ENCODE peak calls at places on chromosomes 7 and 10, in four cellular contexts. A is fibroblast of mammary gland, X is Calu3, S is esophagus squamous epithelium. R is an unnamed sample.

GRCh38 chr10:13099144-13099665 is 758 bp upstream of the OPTN start:
- DNase-seq in A (peak; percentile 79), X (peak; percentile 31), S (no peak), R (no peak)

GRCh38 chr10:48551796-48552591 is 52.9 kb downstream of the ARHGAP22 start:
- DNase-seq in A (peak; percentile 57), X (peak; percentile 25), S (no peak), R (no peak)

GRCh38 chr7:37986780-37987380 is 66.4 kb downstream of the EPDR1 start:
- DNase-seq in A (peak; percentile 55), X (no peak), S (no peak), R (no peak)

GRCh38 chr10:124174673-124175645 is 81.6 kb upstream of the CHST15 start:
- DNase-seq in A (no peak), X (no peak), S (no peak), R (no peak)

GRCh38 chr10:79202188-79203013 is 133.6 kb downstream of the ZMIZ1 start:
- DNase-seq in A (no peak), X (peak; percentile 75), S (no peak), R (no peak)

GRCh38 chr7:34622182-34622581 is 35.8 kb upstream of the NPSR1 start:
- DNase-seq in A (no peak), X (no peak), S (no peak), R (no peak)

GRCh38 chr7:145692237-145692950 is 424.2 kb upstream of the CNTNAP2 start:
- DNase-seq in A (peak; percentile 14), X (no peak), S (no peak), R (no peak)

GRCh38 chr10:124156524-124157225 is 63.3 kb upstream of the CHST15 start:
- DNase-seq in A (no peak), X (peak; percentile 6), S (no peak), R (no peak)

GRCh38 chr10:103139803-103140202 is 53.3 kb downstream of the NT5C2 start:
- DNase-seq in A (peak; percentile 28), X (no peak), S (no peak), R (no peak)

GRCh38 chr10:35433851-35434426 is 97.6 kb downstream of the CCNY start:
- DNase-seq in A (no peak), X (peak; percentile 36), S (no peak), R (no peak)

GRCh38 chr10:49367600-49367999 is 28.3 kb downstream of the DRGX start:
- DNase-seq in A (no peak), X (no peak), S (no peak), R (no peak)

GRCh38 chr10:62772186-62772950 is 32.2 kb upstream of the ADO start:
- DNase-seq in A (peak; percentile 11), X (no peak), S (no peak), R (no peak)

GRCh38 chr10:45819552-45819951 is 27.7 kb downstream of the AGAP4 start:
- DNase-seq in A (no peak), X (no peak), S (no peak), R (no peak)

GRCh38 chr7:46764100-46764941 is 817.6 kb downstream of the TNS3 start:
- DNase-seq in A (peak; percentile 98), X (peak; percentile 90), S (no peak), R (no peak)

GRCh38 chr10:58807631-58808024 is 295.0 kb downstream of the BICC1 start:
- DNase-seq in A (peak; percentile 93), X (peak; percentile 46), S (no peak), R (no peak)

GRCh38 chr7:144835166-144835611 is 664 bp downstream of the TPK1 start:
- DNase-seq in A (peak; percentile 63), X (peak; percentile 45), S (no peak), R (no peak)

GRCh38 chr10:6236349-6237188 is 33.8 kb downstream of the PFKFB3 start:
- DNase-seq in A (no peak), X (no peak), S (no peak), R (no peak)

GRCh38 chr10:33665512-33665911 is 331.0 kb upstream of the NRP1 start:
- DNase-seq in A (peak; percentile 88), X (no peak), S (no peak), R (no peak)

DNA sequence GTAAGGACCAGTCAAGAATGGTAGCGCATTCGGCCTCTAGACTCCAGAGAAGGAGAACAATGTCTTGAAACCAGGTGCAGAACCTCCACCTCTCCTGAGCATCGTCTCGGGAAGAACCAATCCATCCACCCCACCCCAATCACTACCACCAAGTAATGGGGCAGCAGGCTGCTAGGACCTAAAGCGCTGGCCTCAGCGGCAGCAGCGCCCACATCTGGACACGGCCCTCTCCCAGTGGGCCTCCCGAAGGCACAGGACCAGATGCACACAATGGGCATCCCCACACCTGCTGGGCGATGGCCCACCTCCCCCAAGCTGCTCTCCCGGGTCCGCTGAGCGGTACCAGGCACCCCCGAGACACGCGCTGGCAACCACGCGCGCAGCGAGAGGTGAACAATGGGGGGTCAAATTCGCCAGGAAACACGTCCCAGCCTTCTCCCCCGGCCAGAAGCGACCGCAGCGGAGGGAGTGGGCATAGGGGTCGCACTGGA is 631 bp downstream of the CTTNBP2 start:
- DNase-seq in A (no peak), X (peak; percentile 35), S (no peak), R (no peak)
- TF ChIP-seq CTCF in A (no peak), X (no peak), S (no peak), R (no peak)

DNA sequence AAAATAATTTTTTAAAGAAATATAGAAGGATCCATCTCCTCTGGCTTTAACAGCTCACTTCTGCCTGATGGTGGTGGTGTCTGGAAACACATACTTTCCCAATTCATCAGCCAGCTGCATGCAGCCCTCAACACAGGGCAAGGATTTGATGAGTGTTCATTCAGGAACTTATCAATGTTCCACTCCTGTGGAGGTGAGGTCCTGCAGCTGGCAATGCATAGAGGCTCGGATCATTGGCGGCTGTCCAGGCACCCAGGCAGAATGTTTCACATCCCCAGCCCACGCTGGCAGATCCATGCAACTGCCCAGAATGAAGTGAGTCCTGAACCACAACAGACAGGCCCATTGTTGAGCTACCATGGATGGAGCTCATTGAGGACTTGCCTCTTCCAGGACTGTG is 55.2 kb upstream of the KCNMA1 start:
- DNase-seq in A (peak; percentile 27), X (no peak), S (no peak), R (no peak)
- TF ChIP-seq CTCF in A (peak; percentile 13), X (no peak), S (no peak), R (no peak)

DNA sequence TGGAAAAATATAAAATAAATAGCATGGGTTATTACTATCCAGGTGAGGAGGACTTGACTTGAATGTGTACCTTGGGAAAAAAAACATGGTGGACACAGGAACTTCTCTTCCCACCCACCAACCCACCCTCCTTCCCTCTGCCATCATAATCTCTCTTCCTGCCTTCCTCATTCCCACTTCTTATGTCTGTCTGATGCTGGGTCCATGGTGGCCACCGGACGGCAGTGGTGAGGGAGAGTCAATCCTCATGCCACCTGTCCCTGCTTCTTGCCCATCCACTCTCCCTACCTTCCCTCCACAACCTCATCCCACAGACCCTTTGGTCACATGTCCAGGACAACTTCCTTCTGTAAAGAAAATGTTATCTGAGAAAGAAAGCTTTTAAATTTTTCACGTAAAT is 104.7 kb downstream of the PIP4K2A start:
- DNase-seq in A (no peak), X (no peak), S (no peak), R (no peak)
- TF ChIP-seq CTCF in A (no peak), X (no peak), S (no peak), R (no peak)

DNA sequence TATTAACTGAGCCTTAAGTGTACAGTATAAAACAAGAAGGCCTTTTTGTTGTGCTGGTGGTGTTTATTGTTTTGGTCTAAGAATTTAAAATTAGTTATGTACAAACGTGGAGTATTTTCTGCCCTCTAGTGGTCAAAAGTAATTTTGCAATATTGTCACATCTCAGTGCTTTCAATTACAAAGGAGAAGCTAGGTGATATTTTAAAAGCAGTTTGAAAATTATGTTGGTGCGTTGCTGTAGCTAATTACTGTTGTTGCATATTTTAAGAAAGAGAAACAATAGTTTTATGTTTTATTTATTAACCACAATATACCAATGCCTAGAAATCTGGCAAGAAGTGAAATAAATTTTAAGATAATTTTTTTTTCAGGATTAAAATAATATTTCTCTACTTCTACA is 11.4 kb downstream of the NPVF start:
- DNase-seq in A (peak; percentile 58), X (no peak), S (no peak), R (no peak)
- TF ChIP-seq CTCF in A (peak; percentile 74), X (peak; percentile 84), S (peak; percentile 70), R (no peak)

GRCh38 chr10:71981868-71982230 is 17.7 kb downstream of the CHST3 start:
- DNase-seq in A (no peak), X (no peak), S (no peak), R (no peak)

GRCh38 chr10:71980181-71981023 is 16.2 kb downstream of the CHST3 start:
- DNase-seq in A (peak; percentile 45), X (no peak), S (no peak), R (no peak)

GRCh38 chr10:71981024-71981867 is 17.1 kb downstream of the CHST3 start:
- DNase-seq in A (peak; percentile 39), X (no peak), S (no peak), R (no peak)

GRCh38 chr10:71984126-71984797 is 20.1 kb downstream of the CHST3 start:
- DNase-seq in A (no peak), X (no peak), S (no peak), R (no peak)

GRCh38 chr10:71982269-71983178 is 18.3 kb downstream of the CHST3 start:
- DNase-seq in A (no peak), X (no peak), S (no peak), R (no peak)
- TF ChIP-seq CTCF in A (no peak), X (no peak), S (no peak), R (no peak)

GRCh38 chr10:126480648-126481047 is 92.4 kb upstream of the ADAM12 start:
- DNase-seq in A (no peak), X (no peak), S (no peak), R (no peak)

GRCh38 chr10:126479280-126479679 is 91.0 kb upstream of the ADAM12 start:
- DNase-seq in A (no peak), X (no peak), S (no peak), R (no peak)

GRCh38 chr10:126478600-126478999 is 90.3 kb upstream of the ADAM12 start:
- DNase-seq in A (no peak), X (no peak), S (no peak), R (no peak)

GRCh38 chr10:126474031-126474430 is 85.8 kb upstream of the ADAM12 start:
- DNase-seq in A (no peak), X (no peak), S (no peak), R (no peak)

DNA sequence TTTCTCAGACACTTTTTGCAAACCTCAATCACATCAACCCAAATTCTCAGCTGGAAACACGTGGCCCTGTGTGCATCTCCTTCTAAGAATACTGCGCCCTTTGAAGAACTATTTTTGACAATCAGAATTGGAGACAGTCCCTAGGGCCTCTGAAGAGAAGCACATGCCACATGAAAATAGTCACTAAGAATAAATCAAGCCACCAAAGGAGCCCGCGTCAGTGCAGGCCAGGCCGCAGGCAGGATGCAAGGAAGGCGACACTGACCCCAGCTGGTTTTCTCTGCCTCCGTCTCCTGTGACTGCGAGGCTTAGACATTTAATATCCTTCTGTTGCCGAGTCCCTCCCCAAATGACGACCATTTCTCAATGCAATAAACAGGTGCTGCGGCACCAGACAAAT is 88.0 kb upstream of the ADAM12 start:
- DNase-seq in A (no peak), X (no peak), S (no peak), R (no peak)
- TF ChIP-seq CTCF in A (no peak), X (no peak), S (no peak), R (no peak)